ENCODE peak calls at places on chromosomes 11 and 22, in nine cellular contexts. W is PC-3, F is IMR-90, J is colonic mucosa, Y is endothelial cell of umbilical vein, U is keratinocyte, E is fibroblast of lung, R is mesendoderm, K is GM23248. T is an unnamed sample.
A peak's percentile ranks its signal among the peaks of the same experiment; 100 is the strongest.

GRCh38 chr22:27212617-27213177 is 555.3 kb downstream of the MIAT start:
- DNase-seq in K (peak; percentile 100), W (no peak), F (peak; percentile 98), U (no peak), E (peak; percentile 99), Y (peak; percentile 96), J (peak; percentile 75), R (peak; percentile 44), T (peak; percentile 96)

GRCh38 chr22:21444701-21445436 is 22.3 kb upstream of the TMEM191C start:
- DNase-seq in E (no peak), F (no peak), W (no peak), J (no peak), K (no peak), R (no peak), U (no peak), Y (no peak), T (no peak)

GRCh38 chr11:20049231-20049630 is 111.0 kb downstream of the DBX1 start:
- DNase-seq in F (no peak), U (no peak), K (no peak), Y (no peak), J (no peak), W (no peak), E (peak; percentile 61), R (no peak), T (no peak)

GRCh38 chr22:37965940-37966664 is 12.6 kb downstream of the POLR2F start:
- DNase-seq in U (no peak), J (no peak), Y (no peak), R (no peak), K (no peak), F (peak; percentile 11), W (no peak), E (peak; percentile 48), T (no peak)

GRCh38 chr11:45774786-45775185 is 30.2 kb upstream of the SLC35C1 start:
- DNase-seq in J (no peak), R (no peak), K (no peak), E (no peak), Y (no peak), F (no peak), U (no peak), W (no peak), T (no peak)

GRCh38 chr11:11620966-11621880 is 582 bp downstream of the GALNT18 start:
- DNase-seq in E (peak; percentile 34), K (peak; percentile 82), W (peak; percentile 31), J (peak; percentile 27), F (peak; percentile 44), U (no peak), Y (peak; percentile 5), R (no peak), T (no peak)

GRCh38 chr22:44665115-44665514 is 36.9 kb upstream of the PRR5 start:
- DNase-seq in J (no peak), R (no peak), K (no peak), Y (no peak), E (no peak), W (no peak), F (no peak), U (no peak), T (no peak)

GRCh38 chr22:29773233-29773632 is 6.1 kb downstream of the UQCR10 start:
- DNase-seq in E (peak; percentile 78), U (no peak), Y (no peak), F (peak; percentile 61), J (no peak), R (peak; percentile 77), K (peak; percentile 69), W (peak; percentile 80), T (no peak)

GRCh38 chr22:30602049-30602448 is 4.9 kb upstream of the TCN2 start:
- DNase-seq in U (no peak), R (peak; percentile 76), Y (peak; percentile 26), K (peak; percentile 56), W (peak; percentile 45), F (peak; percentile 43), E (peak; percentile 23), J (peak; percentile 32), T (no peak)

GRCh38 chr22:31556627-31557203 is 60.4 kb downstream of the SFI1 start:
- DNase-seq in J (no peak), E (peak; percentile 20), F (peak; percentile 46), Y (peak; percentile 53), R (peak; percentile 41), U (no peak), K (peak; percentile 61), W (peak; percentile 58), T (no peak)

GRCh38 chr11:120121914-120122473 is 15.9 kb downstream of the TRIM29 start:
- DNase-seq in J (no peak), W (peak; percentile 89), U (no peak), F (no peak), K (no peak), E (no peak), R (peak; percentile 83), Y (no peak), T (no peak)

GRCh38 chr11:16924826-16925494 is 89.3 kb downstream of the PLEKHA7 start:
- DNase-seq in R (peak; percentile 91), J (peak; percentile 86), E (peak; percentile 47), W (peak; percentile 96), U (peak; percentile 63), Y (no peak), F (no peak), K (peak; percentile 40), T (no peak)

GRCh38 chr11:46216040-46216764 is 61.3 kb upstream of the CREB3L1 start:
- DNase-seq in W (no peak), K (peak; percentile 52), F (peak; percentile 33), R (no peak), E (peak; percentile 4), Y (no peak), J (no peak), U (no peak), T (no peak)

GRCh38 chr11:62546244-62546936 is at the start of gene AHNAK:
- DNase-seq in F (peak; percentile 52), U (no peak), Y (peak; percentile 56), J (peak; percentile 92), W (peak; percentile 75), R (peak; percentile 72), E (peak; percentile 70), K (peak; percentile 90), T (no peak)

GRCh38 chr11:115933564-115933963 is 429.3 kb upstream of the CADM1 start:
- DNase-seq in E (no peak), J (no peak), W (no peak), U (no peak), R (no peak), F (no peak), K (no peak), Y (no peak), T (no peak)

GRCh38 chr11:93541154-93541553 is 2.0 kb downstream of the SMCO4 start:
- DNase-seq in U (no peak), J (no peak), W (no peak), F (no peak), K (no peak), E (no peak), R (no peak), Y (no peak), T (no peak)
- H3K27ac ChIP-seq in U (no peak overlapping the region), J (no peak overlapping the region), W (no peak overlapping the region), F (no peak overlapping the region), K (no peak overlapping the region), E (no peak overlapping the region), R (no peak overlapping the region), Y (no peak overlapping the region), T (no peak overlapping the region)

GRCh38 chr11:14565845-14566244 is 45.7 kb upstream of the PSMA1 start:
- DNase-seq in J (no peak), W (no peak), Y (no peak), K (no peak), R (peak; percentile 74), U (no peak), F (no peak), E (no peak), T (no peak)

GRCh38 chr11:14567064-14567651 is 47.0 kb upstream of the PSMA1 start:
- DNase-seq in R (no peak), Y (no peak), F (no peak), E (no peak), W (no peak), K (no peak), J (no peak), U (no peak), T (no peak)

DNA sequence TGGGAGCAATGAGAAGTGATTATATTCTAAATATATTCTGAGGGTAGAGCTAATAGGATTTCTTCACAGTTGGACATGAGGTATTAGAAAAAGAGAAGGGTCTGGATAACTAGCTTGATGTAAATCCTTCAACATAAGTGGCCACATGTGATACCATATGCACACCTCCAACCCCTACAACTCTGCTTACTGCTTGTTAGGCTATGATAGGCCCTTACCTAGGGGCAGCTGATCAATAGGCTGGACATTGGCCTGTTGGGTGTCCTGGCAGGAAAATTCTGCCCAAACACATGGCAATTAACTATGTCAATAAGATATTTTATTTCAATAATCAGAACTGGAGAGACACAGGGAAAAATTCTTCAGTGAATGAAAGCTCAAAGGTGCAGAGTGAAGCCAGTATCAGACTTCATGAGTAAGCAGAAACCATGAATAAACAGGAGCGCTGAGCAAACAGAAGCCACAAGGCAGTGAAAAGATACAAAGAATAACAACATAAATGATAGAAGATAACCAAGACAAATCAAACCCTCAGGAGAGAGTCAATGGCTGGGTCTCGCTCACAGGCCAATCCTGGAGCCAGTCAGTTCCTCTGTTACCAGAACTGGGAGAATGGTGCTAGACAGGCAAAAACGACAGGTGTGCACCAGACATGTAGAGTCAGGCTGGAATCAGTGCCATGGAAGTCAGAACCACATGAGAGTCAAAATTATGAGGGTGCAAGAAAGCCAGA is 46.3 kb upstream of the PSMA1 start:
- DNase-seq in Y (no peak), U (no peak), K (no peak), E (no peak), R (no peak), J (no peak), F (no peak), W (no peak), T (no peak)
- H3K4me3 ChIP-seq in Y (no peak overlapping the region), U (no peak overlapping the region), K (no peak overlapping the region), E (no peak overlapping the region), R (no peak overlapping the region), J (no peak overlapping the region), F (no peak overlapping the region), W (no peak overlapping the region), T (no peak overlapping the region)

DNA sequence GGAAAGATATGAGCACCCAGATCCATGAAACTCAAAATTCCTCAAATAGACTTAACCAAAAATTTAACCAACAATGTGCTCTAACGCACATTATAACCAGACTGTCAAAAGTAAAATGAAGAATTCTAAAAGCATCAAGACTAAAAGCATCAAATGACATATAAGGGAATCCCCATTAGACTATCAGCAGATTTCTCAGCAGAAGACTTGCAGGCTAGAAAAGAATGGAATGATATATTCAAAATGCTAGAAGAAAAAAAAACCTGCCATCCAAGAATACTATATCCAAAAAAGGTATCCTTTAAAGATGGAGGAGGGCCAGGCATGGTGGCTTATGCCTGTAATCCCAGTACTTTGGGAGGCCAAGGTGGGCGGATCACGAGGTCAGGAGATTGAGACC is 117.5 kb upstream of the UBASH3B start:
- DNase-seq in E (no peak), R (no peak), J (no peak), K (no peak), W (no peak), Y (no peak), U (no peak), F (no peak), T (no peak)
- H3K9ac ChIP-seq in E (no peak overlapping the region), R (no peak overlapping the region), J (no peak overlapping the region), K (no peak overlapping the region), W (no peak overlapping the region), Y (no peak overlapping the region), U (no peak overlapping the region), F (no peak overlapping the region), T (no peak overlapping the region)

DNA sequence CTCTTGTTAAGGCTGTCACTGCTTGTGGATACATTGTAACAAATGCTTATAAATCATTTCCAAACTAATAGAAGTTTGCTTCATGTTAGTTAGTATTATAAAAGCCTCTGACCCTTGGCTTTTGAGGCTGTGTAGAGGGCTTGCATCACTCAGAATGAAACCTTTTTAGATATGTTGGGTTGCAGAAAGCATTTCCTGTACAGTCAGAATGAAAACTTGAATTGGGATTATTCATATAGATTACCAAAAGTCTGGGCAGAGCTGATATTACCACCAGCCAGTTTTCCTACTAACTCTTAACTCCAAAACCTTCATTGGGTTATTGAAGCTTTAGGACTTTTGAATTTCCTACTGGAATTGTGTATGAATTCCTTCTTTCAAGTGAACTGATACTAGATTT is 12.0 kb downstream of the KMT2A start:
- DNase-seq in K (peak; percentile 78), Y (peak; percentile 10), F (peak; percentile 49), U (no peak), W (peak; percentile 3), E (peak; percentile 12), J (no peak), R (no peak), T (no peak)
- H3K27ac ChIP-seq in K (peak overlapping the region; percentile 57), Y (no peak overlapping the region), F (no peak overlapping the region), U (no peak overlapping the region), W (no peak overlapping the region), E (peak overlapping the region; percentile 15), J (no peak overlapping the region), R (no peak overlapping the region), T (peak overlapping the region; percentile 51)